ENCODE peak calls at places on chromosomes 3 and 15, in five cellular contexts. One of them, this sample, is unnamed.

GRCh38 chr15:69578792-69579587 is 126.4 kb downstream of the RPLP1 start:
- DNase-seq in HepG2: no peak
- DNase-seq in GM12878: no peak
- DNase-seq in H1: no peak
- DNase-seq in K562: no peak
- DNase-seq in this sample: no peak

GRCh38 chr3:108301695-108302404 is 5.5 kb downstream of the HHLA2 start:
- DNase-seq in H1: no peak
- DNase-seq in K562: no peak
- DNase-seq in GM12878: no peak
- DNase-seq in HepG2: no peak
- DNase-seq in this sample: no peak

GRCh38 chr15:57684491-57685184 is 21.9 kb upstream of the POLR2M start:
- DNase-seq in GM12878: no peak
- DNase-seq in H1: no peak
- DNase-seq in HepG2: no peak
- DNase-seq in K562: no peak
- DNase-seq in this sample: no peak

GRCh38 chr3:32237670-32238026 is 832 bp upstream of the CMTM8 start:
- DNase-seq in GM12878: no peak
- DNase-seq in H1: no peak
- DNase-seq in K562: no peak
- DNase-seq in HepG2: no peak
- DNase-seq in this sample: no peak

GRCh38 chr3:66499881-66500574 is 794 bp downstream of the LRIG1 start:
- DNase-seq in H1: no peak
- DNase-seq in HepG2: no peak
- DNase-seq in K562: peak; percentile 3
- DNase-seq in GM12878: no peak
- DNase-seq in this sample: no peak

GRCh38 chr15:65055201-65055870 is 10.1 kb downstream of the SLC51B start:
- DNase-seq in HepG2: no peak
- DNase-seq in H1: no peak
- DNase-seq in GM12878: no peak
- DNase-seq in K562: no peak
- DNase-seq in this sample: no peak

GRCh38 chr3:136184703-136185102 is 11.4 kb downstream of the MSL2 start:
- DNase-seq in K562: no peak
- DNase-seq in HepG2: no peak
- DNase-seq in GM12878: no peak
- DNase-seq in H1: no peak
- DNase-seq in this sample: no peak

GRCh38 chr3:122052968-122053367 is 2.2 kb upstream of the CD86 start:
- DNase-seq in GM12878: no peak
- DNase-seq in K562: no peak
- DNase-seq in HepG2: no peak
- DNase-seq in H1: no peak
- DNase-seq in this sample: no peak

GRCh38 chr15:88331291-88331690 is 74.8 kb upstream of the NTRK3 start:
- DNase-seq in K562: peak; percentile 80
- DNase-seq in H1: peak; percentile 77
- DNase-seq in HepG2: peak; percentile 29
- DNase-seq in GM12878: no peak
- DNase-seq in this sample: peak; percentile 72

GRCh38 chr15:89809093-89809786 is 5.4 kb downstream of the ANPEP start:
- DNase-seq in GM12878: no peak
- DNase-seq in HepG2: peak; percentile 88
- DNase-seq in H1: no peak
- DNase-seq in K562: no peak
- DNase-seq in this sample: no peak

GRCh38 chr3:183439510-183439909 is 11.1 kb upstream of the MCF2L2 start:
- DNase-seq in GM12878: no peak
- DNase-seq in K562: no peak
- DNase-seq in H1: no peak
- DNase-seq in HepG2: no peak
- DNase-seq in this sample: no peak

GRCh38 chr3:14884665-14885064 is 62.7 kb upstream of the NR2C2 start:
- DNase-seq in H1: no peak
- DNase-seq in K562: no peak
- DNase-seq in GM12878: no peak
- DNase-seq in HepG2: no peak
- DNase-seq in this sample: no peak

GRCh38 chr3:37571269-37571668 is 290.4 kb upstream of the CTDSPL start:
- DNase-seq in HepG2: no peak
- DNase-seq in H1: no peak
- DNase-seq in GM12878: no peak
- DNase-seq in K562: no peak
- DNase-seq in this sample: no peak

GRCh38 chr3:107416138-107416537 is 38.9 kb downstream of the CCDC54 start:
- DNase-seq in HepG2: no peak
- DNase-seq in H1: no peak
- DNase-seq in K562: no peak
- DNase-seq in GM12878: no peak
- DNase-seq in this sample: no peak

DNA sequence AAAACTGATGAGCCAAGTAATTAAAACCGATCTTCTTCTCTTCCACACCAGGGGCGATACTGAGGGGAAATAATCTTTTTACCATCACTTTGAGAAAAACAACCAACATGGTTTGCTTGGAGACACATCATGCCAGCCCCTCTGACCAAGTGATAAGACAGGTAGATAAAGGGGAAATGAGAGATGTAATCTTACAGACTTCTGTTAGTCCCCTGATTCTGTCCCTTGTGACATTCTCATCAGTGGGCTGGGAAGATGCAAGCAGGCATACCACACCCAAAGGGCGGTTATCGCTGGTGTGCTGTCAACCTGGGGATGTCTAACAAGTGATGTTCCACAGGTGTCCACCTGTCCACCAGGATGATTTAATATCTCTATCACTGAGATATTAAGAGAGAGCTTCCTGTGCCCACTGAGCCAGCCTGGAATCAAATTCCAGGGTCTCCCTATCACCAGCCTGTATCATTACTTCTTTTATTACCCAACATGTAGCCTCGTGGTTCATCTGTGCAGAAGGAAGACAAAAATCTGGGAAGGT is 315.0 kb downstream of the FOXP1 start:
- DNase-seq in GM12878: no peak
- DNase-seq in HepG2: no peak
- DNase-seq in K562: no peak
- DNase-seq in H1: no peak
- DNase-seq in this sample: no peak
- TF ChIP-seq SRF in GM12878: no peak
- TF ChIP-seq SRF in HepG2: no peak
- TF ChIP-seq SRF in K562: no peak
- TF ChIP-seq SRF in H1: no peak
- TF ChIP-seq SRF in this sample: no peak

GRCh38 chr3:193971268-193971751 is 164.6 kb upstream of the HES1 start:
- DNase-seq in HepG2: no peak
- DNase-seq in GM12878: peak; percentile 58
- DNase-seq in H1: no peak
- DNase-seq in K562: no peak
- DNase-seq in this sample: no peak
- TF ChIP-seq ATF3 in HepG2: no peak
- TF ChIP-seq ATF3 in GM12878: no peak
- TF ChIP-seq ATF3 in H1: no peak
- TF ChIP-seq ATF3 in K562: no peak
- TF ChIP-seq ATF3 in this sample: no peak

GRCh38 chr3:120349819-120350125 is 618 bp upstream of the LRRC58 start:
- DNase-seq in GM12878: no peak
- DNase-seq in K562: no peak
- DNase-seq in HepG2: no peak
- DNase-seq in H1: no peak
- DNase-seq in this sample: no peak

GRCh38 chr3:120348981-120349818 is at the start of gene LRRC58:
- DNase-seq in HepG2: peak; percentile 81
- DNase-seq in K562: peak; percentile 82
- DNase-seq in H1: peak; percentile 31
- DNase-seq in GM12878: peak; percentile 56
- DNase-seq in this sample: peak; percentile 93

GRCh38 chr3:120350431-120350941 is 1.3 kb upstream of the LRRC58 start:
- DNase-seq in HepG2: peak; percentile 50
- DNase-seq in H1: no peak
- DNase-seq in GM12878: no peak
- DNase-seq in K562: peak; percentile 23
- DNase-seq in this sample: no peak

GRCh38 chr3:120352017-120352416 is 2.9 kb upstream of the LRRC58 start:
- DNase-seq in K562: no peak
- DNase-seq in HepG2: no peak
- DNase-seq in GM12878: no peak
- DNase-seq in H1: no peak
- DNase-seq in this sample: no peak

DNA sequence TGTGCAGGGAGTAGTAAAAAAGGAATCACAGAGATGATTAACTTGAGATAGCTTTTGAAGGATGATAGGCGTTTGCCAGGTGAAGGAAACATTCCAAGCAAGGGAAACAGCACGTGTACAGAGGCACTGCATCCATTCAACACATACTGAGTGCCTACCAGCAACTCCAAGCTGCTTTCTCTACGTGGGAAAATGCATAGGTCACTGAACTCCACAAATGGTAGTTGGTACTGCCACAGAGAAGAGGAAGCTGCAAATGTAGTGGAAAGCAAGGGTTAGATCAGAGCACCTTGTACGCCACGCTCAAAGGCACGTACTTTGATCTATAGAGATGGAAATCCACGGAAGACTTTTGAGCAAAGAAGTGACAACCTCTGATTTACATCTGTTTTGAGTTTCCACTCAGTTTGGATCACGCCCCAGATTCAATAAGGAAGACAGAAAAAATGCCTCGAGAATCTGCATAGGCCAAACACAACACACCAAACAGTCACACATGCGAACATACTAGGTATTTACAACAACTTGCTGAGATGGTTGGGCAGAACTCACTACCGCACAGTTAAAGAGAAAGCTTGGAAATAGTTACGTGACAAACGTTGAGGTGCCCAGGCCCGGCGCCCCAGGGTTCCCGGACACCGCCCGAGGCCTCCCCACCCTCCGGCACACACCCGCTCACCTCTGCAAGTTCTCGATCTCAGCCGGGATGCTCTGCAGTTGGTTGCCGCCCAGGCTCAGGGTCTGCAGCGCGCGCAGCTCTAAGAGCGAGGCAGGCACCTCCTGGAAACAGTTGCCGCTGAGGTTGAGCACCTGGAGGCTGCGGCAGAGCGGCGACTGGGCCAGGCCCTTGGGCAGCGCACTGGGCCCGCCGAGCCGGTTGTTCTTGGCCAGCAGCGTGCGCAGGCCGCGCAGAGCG is 831 bp downstream of the LRRC58 start:
- DNase-seq in HepG2: peak; percentile 6
- DNase-seq in GM12878: no peak
- DNase-seq in H1: peak; percentile 46
- DNase-seq in K562: peak; percentile 29
- DNase-seq in this sample: no peak
- TF ChIP-seq SRF in HepG2: no peak
- TF ChIP-seq SRF in GM12878: no peak
- TF ChIP-seq SRF in H1: no peak
- TF ChIP-seq SRF in K562: no peak
- TF ChIP-seq SRF in this sample: no peak

DNA sequence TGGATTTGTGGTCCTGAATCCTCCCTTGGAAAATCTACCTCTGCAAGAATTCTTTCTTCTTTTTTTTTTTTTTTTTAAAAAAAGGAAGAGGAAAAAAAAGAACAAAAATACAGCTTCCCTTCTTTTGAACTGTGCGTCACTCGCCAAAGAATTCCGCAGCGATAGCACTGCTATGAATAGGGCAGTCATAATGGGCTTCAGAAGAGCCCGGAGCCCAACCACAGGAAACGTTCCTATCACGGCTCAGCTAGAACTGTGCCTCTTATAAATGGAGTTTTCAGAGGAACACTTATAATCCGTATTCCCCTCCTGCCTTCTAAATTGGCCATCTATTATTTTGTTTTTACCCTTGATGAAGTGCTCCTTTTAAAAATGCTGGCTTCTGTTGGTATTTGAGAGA is 227.7 kb downstream of the ADAMTS17 start:
- DNase-seq in GM12878: no peak
- DNase-seq in K562: no peak
- DNase-seq in H1: no peak
- DNase-seq in HepG2: no peak
- DNase-seq in this sample: no peak
- TF ChIP-seq ATF3 in GM12878: no peak
- TF ChIP-seq ATF3 in K562: no peak
- TF ChIP-seq ATF3 in H1: no peak
- TF ChIP-seq ATF3 in HepG2: no peak
- TF ChIP-seq ATF3 in this sample: no peak

GRCh38 chr3:51683566-51683965 is 12.5 kb downstream of the TEX264 start:
- DNase-seq in H1: no peak
- DNase-seq in HepG2: no peak
- DNase-seq in GM12878: no peak
- DNase-seq in K562: no peak
- DNase-seq in this sample: no peak
- TF ChIP-seq SRF in H1: no peak
- TF ChIP-seq SRF in HepG2: no peak
- TF ChIP-seq SRF in GM12878: no peak
- TF ChIP-seq SRF in K562: no peak
- TF ChIP-seq SRF in this sample: no peak

GRCh38 chr3:120418866-120419490 is 31.8 kb downstream of the FSTL1 start:
- DNase-seq in GM12878: no peak
- DNase-seq in H1: no peak
- DNase-seq in K562: no peak
- DNase-seq in HepG2: peak; percentile 76
- DNase-seq in this sample: peak; percentile 36

GRCh38 chr3:120423432-120423831 is 27.4 kb downstream of the FSTL1 start:
- DNase-seq in H1: no peak
- DNase-seq in HepG2: no peak
- DNase-seq in GM12878: no peak
- DNase-seq in K562: no peak
- DNase-seq in this sample: no peak

GRCh38 chr3:120420360-120420759 is 30.4 kb downstream of the FSTL1 start:
- DNase-seq in H1: no peak
- DNase-seq in HepG2: no peak
- DNase-seq in K562: no peak
- DNase-seq in GM12878: no peak
- DNase-seq in this sample: no peak

GRCh38 chr3:120419797-120420196 is 31.0 kb downstream of the FSTL1 start:
- DNase-seq in GM12878: no peak
- DNase-seq in K562: no peak
- DNase-seq in HepG2: no peak
- DNase-seq in H1: no peak
- DNase-seq in this sample: no peak

DNA sequence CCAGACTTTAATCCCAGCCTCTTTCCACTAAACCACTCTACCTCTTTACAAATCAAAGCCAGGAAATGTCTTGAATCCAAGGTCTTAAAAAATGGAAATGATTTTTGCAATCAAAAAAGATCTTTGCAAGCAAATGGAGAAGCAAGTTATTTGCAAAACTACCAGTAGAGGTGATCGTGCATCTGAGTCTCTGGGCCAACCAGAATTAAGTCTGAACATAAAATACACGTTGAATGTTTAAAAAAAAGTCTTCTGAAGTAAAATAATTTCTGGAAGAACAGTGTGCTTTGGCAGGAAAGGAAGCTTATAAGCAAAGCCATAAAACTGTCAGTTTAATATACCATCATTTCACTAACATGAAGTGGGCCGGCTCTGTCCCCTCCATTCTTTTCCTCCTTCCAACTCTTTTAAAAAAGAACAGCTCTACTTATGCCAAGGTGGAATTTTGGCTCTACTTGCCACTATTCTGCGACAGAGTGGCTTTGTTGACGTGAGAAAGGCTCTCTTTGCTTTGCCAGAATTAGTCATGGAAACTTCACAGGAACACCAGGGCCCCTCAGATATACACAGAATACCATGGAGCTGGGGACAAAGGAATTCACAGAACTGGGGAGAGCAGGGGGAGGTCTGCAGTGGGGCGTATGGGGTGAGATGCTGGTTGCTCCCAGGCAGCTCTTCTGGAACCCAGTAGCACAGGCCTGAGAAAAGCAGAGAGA is 29.8 kb downstream of the FSTL1 start:
- DNase-seq in K562: no peak
- DNase-seq in GM12878: no peak
- DNase-seq in H1: no peak
- DNase-seq in HepG2: no peak
- DNase-seq in this sample: no peak
- TF ChIP-seq ATF3 in K562: no peak
- TF ChIP-seq ATF3 in GM12878: no peak
- TF ChIP-seq ATF3 in H1: no peak
- TF ChIP-seq ATF3 in HepG2: no peak
- TF ChIP-seq ATF3 in this sample: no peak

This sample was measured in HCT116.